ENCODE peak calls at places on chromosomes 2 and 18, in seven cellular contexts. N is glutamatergic neuron, K is K562, W is transverse colon, Y is IMR-90, T is progenitor cell of endocrine pancreas, M is HCT116. P is an unnamed sample.

GRCh38 chr18:53946561-53946960 is 277.9 kb downstream of the MBD2 start:
- DNase-seq in N (no peak), Y (no peak), K (no peak), T (no peak), W (no peak), M (no peak), P (no peak)

GRCh38 chr2:108423067-108423466 is 25.9 kb upstream of the GCC2 start:
- DNase-seq in Y (no peak), N (no peak), M (no peak), T (no peak), W (no peak), K (no peak), P (no peak)

GRCh38 chr18:48800479-48800876 is 150.3 kb downstream of the SMAD7 start:
- DNase-seq in W (peak; percentile 4), T (no peak), K (no peak), N (peak; percentile 1), Y (no peak), M (no peak), P (no peak)

GRCh38 chr2:219171231-219171651 is 1.4 kb upstream of the SLC23A3 start:
- DNase-seq in Y (peak; percentile 86), M (peak; percentile 18), T (no peak), W (peak; percentile 38), K (peak; percentile 59), N (no peak), P (peak; percentile 92)

GRCh38 chr18:57440331-57441101 is 5.3 kb downstream of the ONECUT2 start:
- DNase-seq in N (peak; percentile 63), Y (no peak), T (peak; percentile 61), K (no peak), W (no peak), M (no peak), P (no peak)

GRCh38 chr2:174012347-174013309 is 47.5 kb upstream of the SP3 start:
- DNase-seq in M (no peak), K (no peak), Y (no peak), T (no peak), N (peak; percentile 44), W (peak; percentile 66), P (peak; percentile 75)

GRCh38 chr2:140567734-140568133 is 1563.1 kb downstream of the LRP1B start:
- DNase-seq in M (no peak), K (no peak), T (no peak), N (no peak), W (no peak), Y (peak; percentile 20), P (peak; percentile 54)

GRCh38 chr2:10289891-10290290 is 12.8 kb upstream of the HPCAL1 start:
- DNase-seq in T (no peak), K (no peak), M (peak; percentile 81), N (no peak), Y (peak; percentile 37), W (no peak), P (peak; percentile 55)

GRCh38 chr2:68721482-68722071 is 13.0 kb upstream of the ARHGAP25 start:
- DNase-seq in M (peak; percentile 68), Y (no peak), N (no peak), T (no peak), W (peak; percentile 35), K (peak; percentile 33), P (no peak)

GRCh38 chr2:140695163-140695562 is 1435.7 kb downstream of the LRP1B start:
- DNase-seq in K (no peak), M (peak; percentile 65), Y (peak; percentile 62), W (no peak), N (no peak), T (no peak), P (peak; percentile 95)

GRCh38 chr2:7209776-7210555 is 292.8 kb downstream of the RNF144A start:
- DNase-seq in W (no peak), T (no peak), N (no peak), Y (peak; percentile 4), M (no peak), K (no peak), P (no peak)

GRCh38 chr2:228689049-228689448 is 507.6 kb upstream of the SPHKAP start:
- DNase-seq in N (peak; percentile 79), K (no peak), Y (no peak), M (no peak), T (peak; percentile 44), W (no peak), P (no peak)

GRCh38 chr2:99659874-99660273 is 170.1 kb upstream of the REV1 start:
- DNase-seq in K (no peak), N (no peak), Y (peak; percentile 48), T (no peak), M (no peak), W (no peak), P (no peak)

GRCh38 chr18:33369711-33370449 is 70.6 kb downstream of the CCDC178 start:
- DNase-seq in M (no peak), K (no peak), N (no peak), T (no peak), W (no peak), Y (no peak), P (no peak)

GRCh38 chr2:24763843-24764242 is 29.3 kb downstream of the PTRHD1 start:
- DNase-seq in Y (no peak), W (no peak), N (no peak), M (no peak), T (no peak), K (no peak), P (no peak)

GRCh38 chr2:81692566-81692965 is 1388.0 kb upstream of the LRRTM1 start:
- DNase-seq in T (no peak), Y (no peak), W (no peak), N (no peak), M (no peak), K (no peak), P (no peak)

GRCh38 chr2:140865851-140866250 is 1265.0 kb downstream of the LRP1B start:
- DNase-seq in M (no peak), N (no peak), Y (no peak), K (no peak), W (no peak), T (no peak), P (no peak)

GRCh38 chr2:241561811-241562210 is 3.3 kb downstream of the BOK start:
- DNase-seq in T (no peak), Y (peak; percentile 80), W (peak; percentile 50), M (no peak), N (no peak), K (peak; percentile 32), P (peak; percentile 64)

GRCh38 chr2:205680067-205680466 is 2.2 kb upstream of the NRP2 start:
- DNase-seq in K (peak; percentile 54), N (peak; percentile 67), Y (peak; percentile 92), M (peak; percentile 89), W (peak; percentile 53), T (peak; percentile 47), P (peak; percentile 86)

GRCh38 chr2:206164261-206164862 is 4.7 kb downstream of the EEF1B2 start:
- DNase-seq in T (peak; percentile 24), N (no peak), K (peak; percentile 35), M (no peak), Y (peak; percentile 41), W (peak; percentile 13), P (peak; percentile 76)

GRCh38 chr18:79448621-79449020 is 52.9 kb downstream of the NFATC1 start:
- DNase-seq in T (no peak), W (no peak), K (no peak), Y (no peak), M (no peak), N (no peak), P (no peak)

GRCh38 chr2:177334940-177335543 is 57.5 kb upstream of the AGPS start:
- DNase-seq in T (no peak), Y (peak; percentile 40), W (no peak), K (peak; percentile 70), M (peak; percentile 33), N (no peak), P (peak; percentile 20)

GRCh38 chr2:152558174-152559091 is 158.8 kb downstream of the PRPF40A start:
- DNase-seq in M (no peak), W (no peak), T (no peak), K (no peak), Y (peak; percentile 94), N (no peak), P (peak; percentile 87)

GRCh38 chr2:206202446-206202845 is 42.8 kb downstream of the EEF1B2 start:
- DNase-seq in N (no peak), M (no peak), Y (no peak), K (no peak), T (no peak), W (no peak), P (no peak)

GRCh38 chr2:85377083-85377482 is 22.5 kb downstream of the ELMOD3 start:
- DNase-seq in Y (no peak), M (no peak), K (no peak), W (no peak), N (no peak), T (no peak), P (no peak)

GRCh38 chr2:159807183-159808037 is 9.4 kb upstream of the CD302 start:
- DNase-seq in M (peak; percentile 52), T (peak; percentile 31), W (peak; percentile 26), K (peak; percentile 75), Y (peak; percentile 61), N (peak; percentile 44), P (peak; percentile 69)
- TF ChIP-seq CTCF in M (peak; percentile 76), T (peak; percentile 85), W (peak; percentile 82), K (peak; percentile 82), Y (peak; percentile 75), N (peak; percentile 86), P (peak; percentile 78)

GRCh38 chr2:204024503-204024902 is 87.9 kb downstream of the ICOS start:
- DNase-seq in Y (peak; percentile 20), K (peak; percentile 11), W (peak; percentile 16), M (peak; percentile 19), T (no peak), N (peak; percentile 21), P (peak; percentile 14)
- TF ChIP-seq CTCF in Y (peak; percentile 55), K (peak; percentile 37), W (peak; percentile 47), M (peak; percentile 63), T (peak; percentile 79), N (peak; percentile 37), P (peak; percentile 61)

GRCh38 chr2:101036562-101036961 is 34.5 kb downstream of the RPL31 start:
- DNase-seq in N (no peak), W (no peak), M (no peak), K (peak; percentile 11), T (no peak), Y (peak; percentile 33), P (peak; percentile 56)
- TF ChIP-seq CTCF in N (peak; percentile 60), W (peak; percentile 49), M (peak; percentile 36), K (peak; percentile 42), T (peak; percentile 63), Y (peak; percentile 78), P (peak; percentile 41)

GRCh38 chr2:45170191-45170975 is 161.1 kb upstream of the SIX2 start:
- DNase-seq in K (no peak), M (no peak), Y (no peak), W (no peak), T (no peak), N (peak; percentile 46), P (no peak)

GRCh38 chr2:45170976-45171514 is 161.8 kb upstream of the SIX2 start:
- DNase-seq in W (no peak), T (no peak), K (no peak), Y (no peak), N (no peak), M (no peak), P (no peak)

GRCh38 chr2:45176399-45176798 is 167.1 kb upstream of the SIX2 start:
- DNase-seq in Y (no peak), K (no peak), M (no peak), W (no peak), T (no peak), N (no peak), P (no peak)

GRCh38 chr2:45172993-45173392 is 163.7 kb upstream of the SIX2 start:
- DNase-seq in M (no peak), N (no peak), T (no peak), W (no peak), Y (no peak), K (no peak), P (no peak)

DNA sequence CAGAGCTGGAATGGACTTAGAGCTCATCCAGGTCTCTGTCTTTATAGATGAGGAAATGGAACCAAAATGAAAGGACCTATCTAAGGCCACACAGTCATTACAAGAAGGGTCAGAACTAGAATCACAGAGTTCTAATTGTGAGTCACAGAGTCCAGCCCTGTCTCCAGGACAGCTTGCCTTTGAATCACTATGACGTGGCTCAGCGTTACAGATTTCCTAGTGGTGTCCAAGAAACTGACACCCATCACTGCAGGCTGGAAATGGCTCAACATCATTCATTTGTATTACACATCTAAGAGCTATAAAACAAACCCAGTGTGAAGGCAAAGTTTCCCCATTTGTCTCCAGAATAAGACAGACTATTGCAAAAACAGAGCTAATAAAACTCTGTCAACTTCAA is 164.3 kb upstream of the SIX2 start:
- DNase-seq in T (no peak), W (no peak), K (no peak), Y (peak; percentile 93), N (no peak), M (peak; percentile 59), P (peak; percentile 93)
- TF ChIP-seq CTCF in T (no peak), W (no peak), K (no peak), Y (no peak), N (no peak), M (peak; percentile 20), P (no peak)